ENCODE peak calls at places on chromosomes 13 and 19, in four cellular contexts. W is PC-3, X is hepatocyte, O is MM.1S. J is an unnamed sample. For H3K4me1, the result is how much of the 10 kb centered on the place peaks cover.

GRCh38 chr19:29549105-29550070 is 23.6 kb downstream of the VSTM2B start:
- DNase-seq in W (no peak), X (no peak), O (no peak), J (no peak)

GRCh38 chr13:72163671-72164070 is 296.7 kb upstream of the DACH1 start:
- DNase-seq in W (peak), X (no peak), O (no peak), J (peak)

GRCh38 chr13:83881917-83882625 is at the start of gene SLITRK1:
- DNase-seq in W (no peak), X (peak), O (no peak), J (peak)

GRCh38 chr19:39446365-39447084 is 1.1 kb downstream of the SUPT5H start:
- DNase-seq in W (no peak), X (no peak), O (no peak), J (no peak)

GRCh38 chr19:50427997-50428425 is 4.7 kb upstream of the MYBPC2 start:
- DNase-seq in W (no peak), X (peak), O (peak), J (peak)

GRCh38 chr13:58369941-58370340 is 738.4 kb downstream of the PCDH17 start:
- DNase-seq in W (no peak), X (no peak), O (no peak), J (no peak)

GRCh38 chr19:38743394-38744297 is 628 bp downstream of the CAPN12 start:
- DNase-seq in W (no peak), X (peak), O (no peak), J (no peak)

GRCh38 chr13:51070005-51070649 is 40.9 kb downstream of the C13orf42 start:
- DNase-seq in W (peak), X (peak), O (peak), J (peak)

GRCh38 chr19:33470686-33471085 is 50.9 kb downstream of the PEPD start:
- DNase-seq in W (no peak), X (no peak), O (no peak), J (no peak)

GRCh38 chr13:76129305-76130040 is 493.3 kb downstream of the LMO7 start:
- DNase-seq in W (no peak), X (peak), O (no peak), J (no peak)

GRCh38 chr13:69935043-69935442 is 172.6 kb upstream of the ATXN8OS start:
- DNase-seq in W (peak), X (no peak), O (peak), J (no peak)

GRCh38 chr19:10535613-10536012 is 8.1 kb upstream of the ATG4D start:
- DNase-seq in W (no peak), X (no peak), O (no peak), J (no peak)

GRCh38 chr13:98508280-98509074 is 68.4 kb downstream of the STK24 start:
- DNase-seq in W (no peak), X (no peak), O (no peak), J (peak)

GRCh38 chr13:98511435-98511834 is 65.5 kb downstream of the STK24 start:
- DNase-seq in W (peak), X (no peak), O (no peak), J (no peak)

GRCh38 chr13:98507060-98507797 is 69.7 kb downstream of the STK24 start:
- DNase-seq in W (peak), X (peak), O (no peak), J (peak)

GRCh38 chr13:98510156-98510509 is 66.8 kb downstream of the STK24 start:
- DNase-seq in W (no peak), X (no peak), O (no peak), J (no peak)

DNA sequence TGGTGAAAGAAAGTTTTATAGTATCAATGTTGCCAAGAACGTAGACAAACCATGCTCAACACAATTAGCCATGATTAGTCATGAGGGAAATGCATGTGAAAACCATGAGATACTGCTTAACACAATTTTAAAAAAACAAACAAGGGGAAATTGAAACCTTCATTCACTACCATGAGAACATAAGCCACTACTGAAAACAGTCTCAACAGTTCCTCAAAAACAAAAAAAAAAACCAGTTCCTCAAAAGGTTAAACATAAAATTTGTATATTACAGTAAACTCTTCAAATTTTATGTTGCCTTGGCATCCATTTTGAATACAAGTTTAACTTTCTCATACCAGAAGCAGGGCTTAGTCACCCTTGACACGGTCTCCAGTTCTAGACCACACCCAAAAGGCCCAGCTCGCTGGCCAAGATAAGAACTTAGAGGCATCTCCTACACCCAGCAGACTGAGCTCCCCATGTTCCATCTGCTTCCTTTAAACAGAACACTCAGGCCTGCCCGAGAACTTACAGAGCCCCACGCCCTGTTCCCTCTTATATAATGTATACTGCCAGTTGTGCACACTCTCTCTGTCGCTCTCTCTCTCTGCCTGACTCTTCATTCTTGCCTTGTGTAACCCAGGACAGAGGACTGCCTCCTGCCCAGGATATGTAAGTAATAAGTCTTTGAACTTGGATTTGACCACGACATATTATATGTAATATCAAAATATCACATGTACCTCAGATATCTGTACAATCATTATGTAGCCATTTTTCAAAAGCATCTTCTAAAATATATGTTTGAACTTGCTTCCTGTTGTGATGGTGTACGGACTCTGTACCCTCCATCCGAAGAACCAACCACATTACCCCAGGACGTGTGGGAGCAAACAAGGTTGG is 67.4 kb downstream of the STK24 start:
- DNase-seq in W (peak), X (peak), O (no peak), J (peak)
- H3K4me1 ChIP-seq in W (under half), X (under half), O (under half), J (under half)

GRCh38 chr19:51719251-51719901 is 4.4 kb downstream of the HAS1 start:
- DNase-seq in W (no peak), X (no peak), O (no peak), J (no peak)
- TF ChIP-seq EZH2 in W (no peak), X (no peak), O (no peak), J (peak)

GRCh38 chr13:27396252-27396846 is 28.1 kb upstream of the GTF3A start:
- DNase-seq in W (no peak), X (peak), O (no peak), J (no peak)
- H2AFZ ChIP-seq in W (no peak), X (peak), O (no peak), J (no peak)

DNA sequence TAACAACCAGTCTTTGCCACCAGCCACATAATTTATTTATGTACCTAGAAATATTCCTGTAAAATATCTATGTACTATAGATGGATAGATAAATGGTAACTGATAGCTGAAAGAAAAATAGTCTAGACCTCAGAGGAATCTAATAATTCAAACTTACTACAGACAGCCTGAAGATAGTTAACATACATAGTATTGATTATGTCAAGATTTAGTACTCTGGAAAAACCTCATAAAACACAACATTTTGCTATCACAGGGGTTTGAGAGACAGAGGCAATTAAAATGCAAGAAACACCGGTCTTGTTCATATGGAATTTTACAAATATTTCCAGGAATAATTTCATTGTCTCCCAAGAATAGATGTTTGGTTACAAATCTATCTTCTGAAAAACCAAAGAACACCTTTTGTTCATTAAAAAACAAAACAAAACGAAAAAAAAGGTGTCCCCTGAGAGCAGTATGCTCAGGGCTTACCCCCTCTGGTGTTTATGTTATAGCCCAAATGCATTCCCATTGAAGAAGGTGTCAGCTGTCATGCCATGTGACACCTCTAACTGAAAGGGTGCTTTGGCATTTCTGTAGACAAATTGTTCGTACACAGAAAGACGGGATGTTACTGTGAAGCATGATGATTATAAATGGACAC is 507.6 kb downstream of the TBC1D4 start:
- DNase-seq in W (no peak), X (no peak), O (no peak), J (no peak)
- H3K4me1 ChIP-seq in W (under half), X (under half), O (under half), J (under half)

J was measured in astrocyte.